ENCODE peak calls at places on chromosomes 2 and 18, in eight cellular contexts. U is substantia nigra; B is heart left ventricle; I is CD8-positive, alpha-beta T cell; L is pancreas; M is H9; E is colonic mucosa; K is right cardiac atrium. W is an unnamed sample.

GRCh38 chr2:175049671-175050070 is 44.5 kb upstream of the CHN1 start:
- DNase-seq in U (no peak), B (no peak), I (no peak), L (no peak), M (no peak), E (no peak), K (no peak), W (no peak)

GRCh38 chr18:49024808-49025361 is 74.1 kb upstream of the SMAD7 start:
- DNase-seq in U (no peak), B (no peak), I (no peak), L (no peak), M (no peak), E (peak; percentile 14), K (peak; percentile 48), W (no peak)

GRCh38 chr2:122138561-122138960 is 383.1 kb downstream of the TSN start:
- DNase-seq in U (no peak), B (no peak), I (no peak), L (no peak), M (peak; percentile 63), E (no peak), K (no peak), W (no peak)

GRCh38 chr2:5788447-5788846 is 96.3 kb downstream of the SOX11 start:
- DNase-seq in U (no peak), B (no peak), I (no peak), L (no peak), M (no peak), E (no peak), K (no peak), W (no peak)

GRCh38 chr2:203988540-203989264 is 52.1 kb downstream of the ICOS start:
- DNase-seq in U (no peak), B (no peak), I (no peak), L (no peak), M (no peak), E (no peak), K (no peak), W (no peak)

GRCh38 chr18:60413944-60414547 is 41.5 kb upstream of the MC4R start:
- DNase-seq in U (no peak), B (no peak), I (no peak), L (no peak), M (peak; percentile 61), E (no peak), K (no peak), W (no peak)

GRCh38 chr2:219230201-219230540 is 565 bp downstream of the ANKZF1 start:
- DNase-seq in U (peak; percentile 58), B (no peak), I (peak; percentile 42), L (peak; percentile 56), M (peak; percentile 51), E (peak; percentile 74), K (peak; percentile 70), W (no peak)

GRCh38 chr2:237254911-237255578 is 158.9 kb downstream of the COL6A3 start:
- DNase-seq in U (no peak), B (no peak), I (no peak), L (no peak), M (no peak), E (no peak), K (no peak), W (no peak)

GRCh38 chr2:104952976-104953375 is 84.9 kb upstream of the MRPS9 start:
- DNase-seq in U (no peak), B (no peak), I (no peak), L (no peak), M (no peak), E (no peak), K (no peak), W (no peak)

GRCh38 chr2:149125031-149125725 is 86.7 kb downstream of the LYPD6B start:
- DNase-seq in U (no peak), B (no peak), I (no peak), L (peak; percentile 54), M (no peak), E (peak; percentile 75), K (no peak), W (no peak)

GRCh38 chr2:119109823-119110222 is 48.7 kb downstream of the C1QL2 start:
- DNase-seq in U (no peak), B (no peak), I (no peak), L (no peak), M (peak; percentile 26), E (peak; percentile 2), K (no peak), W (no peak)

GRCh38 chr2:54336977-54337255 is 80.9 kb upstream of the TSPYL6 start:
- DNase-seq in U (no peak), B (no peak), I (no peak), L (no peak), M (no peak), E (no peak), K (no peak), W (no peak)

DNA sequence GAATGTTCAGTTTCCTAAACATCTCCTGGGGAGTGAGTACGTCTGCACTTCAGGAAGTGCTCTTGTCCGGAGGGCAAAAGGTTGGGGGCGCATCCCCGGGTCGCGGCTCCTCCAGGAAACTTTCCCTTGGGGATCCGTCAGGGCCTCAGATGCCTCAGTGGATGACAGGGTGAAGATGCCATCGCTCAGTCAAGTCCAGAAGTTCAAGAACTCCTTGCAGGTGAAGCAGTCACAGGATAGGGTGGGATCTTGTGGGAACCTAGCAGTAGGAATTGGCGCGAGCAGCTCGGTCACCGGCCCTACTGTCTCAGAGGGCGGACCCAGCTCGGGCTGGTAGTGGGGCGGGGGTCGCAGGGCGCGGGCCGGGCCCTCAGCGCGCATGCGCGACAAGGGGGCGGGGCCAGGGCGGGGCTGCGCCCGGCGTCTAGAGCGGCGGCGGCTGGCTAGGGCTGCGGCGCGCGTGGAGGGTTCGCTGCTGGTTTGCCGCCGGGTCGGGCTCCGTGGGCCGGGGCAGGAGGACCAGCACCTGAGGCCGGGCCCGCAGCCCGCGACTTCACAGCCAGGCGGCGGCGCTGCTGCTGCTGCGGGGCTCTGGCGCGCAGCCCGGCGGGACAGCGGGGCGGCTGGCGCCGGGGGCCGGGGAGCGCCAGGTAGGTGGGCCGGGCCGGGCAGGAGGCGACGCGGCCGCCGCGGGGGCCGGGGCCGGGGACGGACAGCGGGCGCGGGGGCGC is at the start of gene INPP4A:
- DNase-seq in U (peak; percentile 70), B (peak; percentile 84), I (peak; percentile 76), L (peak; percentile 80), M (peak; percentile 86), E (peak; percentile 75), K (peak; percentile 92), W (peak; percentile 52)
- H3K27ac ChIP-seq in U (peak within 1 kb of the TSS; percentile 50), B (peak within 1 kb of the TSS; percentile 59), I (peak within 1 kb of the TSS; percentile 70), L (peak within 1 kb of the TSS; percentile 46), M (no peak within 1 kb of the TSS), E (peak within 1 kb of the TSS; percentile 45), K (peak within 1 kb of the TSS; percentile 50), W (peak within 1 kb of the TSS; percentile 5)

GRCh38 chr2:28801726-28802125 is 8.9 kb upstream of the SPDYA start:
- DNase-seq in U (no peak), B (no peak), I (no peak), L (no peak), M (no peak), E (no peak), K (no peak), W (no peak)

DNA sequence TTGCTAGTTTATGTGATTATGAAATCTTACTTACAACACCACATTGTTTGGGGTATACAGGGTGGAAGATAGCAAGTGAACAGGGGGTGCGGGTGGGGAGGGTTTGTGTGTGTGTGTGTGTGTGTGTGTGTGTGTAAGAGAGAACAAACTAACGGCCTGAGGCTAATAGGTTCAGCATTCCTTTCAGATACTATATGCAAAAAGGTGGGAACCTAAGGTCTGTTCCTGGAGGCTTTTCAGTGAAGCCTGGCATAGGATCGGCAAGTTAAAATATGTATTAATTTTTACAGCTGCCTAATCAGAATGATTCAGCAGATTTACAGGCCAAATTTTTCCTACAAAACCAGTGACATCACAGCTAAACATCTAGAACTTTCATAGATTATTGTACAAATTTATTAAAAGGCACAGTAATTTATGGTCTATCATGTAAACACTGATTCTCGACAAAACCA is 7.6 kb upstream of the SPDYA start:
- DNase-seq in U (no peak), B (no peak), I (no peak), L (no peak), M (no peak), E (no peak), K (no peak), W (no peak)
- H3K27ac ChIP-seq in U (no peak overlapping the region), B (no peak overlapping the region), I (no peak overlapping the region), L (no peak overlapping the region), M (no peak overlapping the region), E (no peak overlapping the region), K (no peak overlapping the region), W (no peak overlapping the region)

DNA sequence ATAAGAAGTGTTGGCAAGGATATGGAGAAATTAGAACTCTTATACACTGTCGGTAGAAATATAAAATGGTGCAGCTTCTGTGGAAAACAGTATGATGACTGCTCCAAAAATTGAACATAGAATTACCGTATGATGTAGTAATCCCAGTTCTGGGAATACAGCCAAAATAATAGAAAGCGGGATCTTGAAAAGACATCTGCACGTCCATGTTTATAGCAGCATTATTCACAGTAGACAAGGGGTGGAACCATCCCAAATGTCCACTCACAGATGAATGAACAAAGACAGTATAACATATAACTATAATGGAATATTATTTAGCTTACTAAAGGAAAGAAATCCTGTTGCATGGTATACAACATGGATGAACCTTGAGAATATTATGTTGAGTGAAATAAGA is 257.7 kb downstream of the TDRD15 start:
- DNase-seq in U (peak; percentile 57), B (no peak), I (no peak), L (no peak), M (no peak), E (no peak), K (no peak), W (no peak)
- H3K27ac ChIP-seq in U (peak overlapping the region; percentile 39), B (no peak overlapping the region), I (no peak overlapping the region), L (no peak overlapping the region), M (no peak overlapping the region), E (no peak overlapping the region), K (no peak overlapping the region), W (no peak overlapping the region)

GRCh38 chr18:7684966-7685365 is 117.8 kb downstream of the PTPRM start:
- DNase-seq in U (no peak), B (no peak), I (no peak), L (no peak), M (no peak), E (no peak), K (no peak), W (no peak)
- H3K27ac ChIP-seq in U (no peak overlapping the region), B (peak overlapping the region; percentile 51), I (no peak overlapping the region), L (no peak overlapping the region), M (no peak overlapping the region), E (no peak overlapping the region), K (no peak overlapping the region), W (no peak overlapping the region)

GRCh38 chr2:36367497-36368353 is 12.1 kb downstream of the CRIM1 start:
- DNase-seq in U (no peak), B (no peak), I (no peak), L (no peak), M (no peak), E (no peak), K (no peak), W (no peak)

GRCh38 chr2:36370281-36370680 is 14.7 kb downstream of the CRIM1 start:
- DNase-seq in U (no peak), B (no peak), I (no peak), L (no peak), M (no peak), E (no peak), K (no peak), W (no peak)

GRCh38 chr2:36369711-36370110 is 14.1 kb downstream of the CRIM1 start:
- DNase-seq in U (peak; percentile 27), B (no peak), I (no peak), L (no peak), M (no peak), E (no peak), K (no peak), W (no peak)

GRCh38 chr2:36368438-36368837 is 12.9 kb downstream of the CRIM1 start:
- DNase-seq in U (no peak), B (no peak), I (no peak), L (no peak), M (no peak), E (no peak), K (no peak), W (no peak)

GRCh38 chr2:36369163-36369562 is 13.6 kb downstream of the CRIM1 start:
- DNase-seq in U (no peak), B (no peak), I (no peak), L (no peak), M (no peak), E (no peak), K (no peak), W (no peak)
- H3K27ac ChIP-seq in U (no peak overlapping the region), B (no peak overlapping the region), I (no peak overlapping the region), L (no peak overlapping the region), M (no peak overlapping the region), E (no peak overlapping the region), K (no peak overlapping the region), W (no peak overlapping the region)